ENCODE peak calls at places on chromosomes 11 and 22, in five cellular contexts. R, L, Q, T and S are unnamed samples.

GRCh38 chr11:130891326-130891725 is 25.0 kb downstream of the SNX19 start:
- DNase-seq in R (no peak), L (no peak), Q (no peak), T (no peak), S (no peak)

GRCh38 chr11:45354976-45355705 is 69.0 kb upstream of the SYT13 start:
- DNase-seq in R (peak; percentile 91), L (no peak), Q (peak; percentile 87), T (peak; percentile 91), S (peak; percentile 87)

GRCh38 chr11:58832246-58832645 is 12.3 kb downstream of the GLYATL2 start:
- DNase-seq in R (no peak), L (no peak), Q (no peak), T (no peak), S (no peak)

GRCh38 chr11:18005376-18006129 is 7.3 kb downstream of the SERGEF start:
- DNase-seq in R (no peak), L (no peak), Q (no peak), T (no peak), S (no peak)

GRCh38 chr11:79208126-79208525 is 232.7 kb downstream of the TENM4 start:
- DNase-seq in R (no peak), L (no peak), Q (no peak), T (no peak), S (no peak)

GRCh38 chr22:41341990-41342389 is 39.8 kb upstream of the TEF start:
- DNase-seq in R (no peak), L (no peak), Q (no peak), T (no peak), S (no peak)

GRCh38 chr11:14414470-14415461 is 55.8 kb upstream of the RRAS2 start:
- DNase-seq in R (no peak), L (no peak), Q (no peak), T (peak; percentile 88), S (no peak)

GRCh38 chr11:88344869-88345268 is 7.3 kb upstream of the CTSC start:
- DNase-seq in R (no peak), L (no peak), Q (no peak), T (no peak), S (no peak)

GRCh38 chr11:27496461-27496860 is 10.1 kb downstream of the LIN7C start:
- DNase-seq in R (no peak), L (no peak), Q (no peak), T (no peak), S (no peak)

GRCh38 chr11:60528934-60529333 is 13.7 kb downstream of the MS4A13 start:
- DNase-seq in R (no peak), L (no peak), Q (no peak), T (no peak), S (no peak)

GRCh38 chr22:48366591-48366990 is 1461.1 kb downstream of the BRD1 start:
- DNase-seq in R (no peak), L (no peak), Q (no peak), T (no peak), S (no peak)

GRCh38 chr11:3166268-3167142 is 1.4 kb upstream of the OSBPL5 start:
- DNase-seq in R (peak; percentile 63), L (no peak), Q (no peak), T (peak; percentile 36), S (no peak)

GRCh38 chr11:126742582-126742981 is 258.0 kb downstream of the KIRREL3 start:
- DNase-seq in R (no peak), L (no peak), Q (no peak), T (no peak), S (no peak)

GRCh38 chr22:44162960-44163359 is 17.8 kb upstream of the PARVG start:
- DNase-seq in R (no peak), L (no peak), Q (no peak), T (no peak), S (no peak)

GRCh38 chr11:86931965-86932332 is 23.2 kb downstream of the FZD4 start:
- DNase-seq in R (no peak), L (no peak), Q (peak; percentile 6), T (no peak), S (no peak)

GRCh38 chr11:100512475-100512874 is 174.6 kb upstream of the ARHGAP42 start:
- DNase-seq in R (no peak), L (no peak), Q (no peak), T (no peak), S (no peak)

GRCh38 chr22:33573479-33573878 is 346.8 kb downstream of the LARGE1 start:
- DNase-seq in R (no peak), L (no peak), Q (no peak), T (no peak), S (no peak)

GRCh38 chr22:30344447-30345200 is 12.1 kb downstream of the SF3A1 start:
- DNase-seq in R (no peak), L (no peak), Q (no peak), T (no peak), S (no peak)

GRCh38 chr11:132444891-132445290 is 1074.5 kb downstream of the NTM start:
- DNase-seq in R (no peak), L (no peak), Q (no peak), T (no peak), S (no peak)

GRCh38 chr11:125140251-125140650 is 24.3 kb upstream of the PKNOX2 start:
- DNase-seq in R (no peak), L (no peak), Q (no peak), T (no peak), S (no peak)

GRCh38 chr11:102788334-102789035 is 8.1 kb upstream of the MMP10 start:
- DNase-seq in R (no peak), L (no peak), Q (no peak), T (no peak), S (no peak)

GRCh38 chr22:29030618-29031235 is 30.9 kb downstream of the C22orf31 start:
- DNase-seq in R (peak; percentile 80), L (no peak), Q (peak; percentile 96), T (no peak), S (peak; percentile 85)

GRCh38 chr11:131534611-131535010 is 164.2 kb downstream of the NTM start:
- DNase-seq in R (no peak), L (no peak), Q (no peak), T (no peak), S (no peak)

GRCh38 chr11:76496174-76496573 is 51.4 kb downstream of the EMSY start:
- DNase-seq in R (no peak), L (no peak), Q (no peak), T (no peak), S (no peak)

DNA sequence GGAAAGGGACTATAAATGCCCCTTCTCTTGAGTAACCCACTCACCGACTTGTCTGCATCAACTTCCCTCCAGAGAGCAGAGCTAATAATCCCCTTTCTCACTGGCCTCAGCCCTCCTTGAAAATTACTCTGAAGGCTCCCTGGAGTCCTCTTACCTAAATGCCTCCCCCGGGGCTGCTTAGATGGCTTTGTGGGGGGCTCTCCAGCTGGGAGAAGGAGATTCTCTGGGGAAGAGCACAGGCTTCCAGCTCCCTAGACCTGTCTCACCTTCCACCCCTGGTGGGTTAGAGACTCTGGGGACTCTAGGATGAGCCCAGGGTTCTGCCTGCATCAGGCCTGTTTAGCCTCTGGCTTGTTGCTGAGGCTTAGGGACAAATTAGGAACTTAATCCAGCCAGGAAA is 39.8 kb downstream of the MIAT start:
- DNase-seq in R (no peak), L (no peak), Q (no peak), T (no peak), S (no peak)
- H3K4me1 ChIP-seq in R (no peaks in the 10 kb centered on the region), L (no peaks in the 10 kb centered on the region), Q (no peaks in the 10 kb centered on the region), T (no peaks in the 10 kb centered on the region), S (no peaks in the 10 kb centered on the region)

DNA sequence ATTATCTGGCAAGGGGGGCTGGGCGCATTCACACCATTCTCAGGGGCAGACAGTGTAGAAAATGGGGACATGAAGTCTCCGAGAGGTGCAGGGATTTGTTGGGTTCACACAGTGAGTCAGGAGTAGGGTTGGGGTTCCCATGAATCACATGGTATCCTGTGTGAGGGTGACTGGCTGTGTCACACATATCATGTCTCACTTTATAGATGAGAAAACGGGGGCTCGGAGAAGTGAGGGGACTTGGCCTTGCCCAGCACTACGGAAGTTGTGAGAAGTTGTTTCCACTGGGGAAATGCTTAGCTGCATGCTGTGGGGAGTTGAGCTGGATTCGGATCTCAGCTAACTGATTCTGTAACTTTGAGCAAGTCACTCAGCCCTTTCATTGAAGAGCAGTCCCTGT is 4.2 kb downstream of the GAL3ST3 start:
- DNase-seq in R (peak; percentile 16), L (no peak), Q (no peak), T (no peak), S (no peak)
- H3K4me3 ChIP-seq in R (no peak overlapping the region), L (no peak overlapping the region), Q (no peak overlapping the region), T (no peak overlapping the region), S (no peak overlapping the region)

GRCh38 chr11:10492084-10492483 is 37.0 kb downstream of the AMPD3 start:
- DNase-seq in R (no peak), L (no peak), Q (no peak), T (no peak), S (no peak)
- H3K36me3 ChIP-seq in R (peaks cover 68% of the 10 kb centered on the region), L (no peaks in the 10 kb centered on the region), Q (peaks cover 3% of the 10 kb centered on the region), T (peaks cover 18% of the 10 kb centered on the region), S (no peaks in the 10 kb centered on the region)

GRCh38 chr11:62858201-62858600 is 18.8 kb upstream of the WDR74 start:
- DNase-seq in R (peak; percentile 56), L (no peak), Q (no peak), T (peak; percentile 19), S (no peak)
- H3K4me1 ChIP-seq in R (peaks cover 41% of the 10 kb centered on the region), L (peaks cover 80% of the 10 kb centered on the region), Q (peaks cover 11% of the 10 kb centered on the region), T (peaks cover 26% of the 10 kb centered on the region), S (peaks cover 27% of the 10 kb centered on the region)

DNA sequence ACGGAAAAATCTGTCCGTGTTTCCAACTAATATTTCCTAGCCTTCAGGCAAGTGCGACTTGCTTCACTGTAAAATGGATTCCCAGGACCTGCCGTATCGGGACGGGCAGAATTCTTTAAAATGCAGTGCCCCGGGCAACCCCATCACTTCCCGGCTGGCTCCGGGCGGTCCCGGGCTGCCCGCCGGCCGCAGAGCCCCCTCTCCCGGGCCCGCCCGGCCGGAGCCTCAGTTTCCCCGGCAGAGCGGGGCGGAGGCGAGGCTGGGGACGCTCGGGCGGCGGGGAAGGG is 84.1 kb upstream of the WNT7B start:
- DNase-seq in R (no peak), L (no peak), Q (no peak), T (peak; percentile 9), S (no peak)
- H3K4me3 ChIP-seq in R (no peak overlapping the region), L (no peak overlapping the region), Q (no peak overlapping the region), T (no peak overlapping the region), S (no peak overlapping the region)

GRCh38 chr22:24109649-24110048 is 71.6 kb upstream of the SUSD2 start:
- DNase-seq in R (no peak), L (no peak), Q (no peak), T (no peak), S (no peak)
- H3K36me3 ChIP-seq in R (peaks cover 25% of the 10 kb centered on the region), L (peaks cover 5% of the 10 kb centered on the region), Q (peaks cover 7% of the 10 kb centered on the region), T (peaks cover 12% of the 10 kb centered on the region), S (no peaks in the 10 kb centered on the region)

DNA sequence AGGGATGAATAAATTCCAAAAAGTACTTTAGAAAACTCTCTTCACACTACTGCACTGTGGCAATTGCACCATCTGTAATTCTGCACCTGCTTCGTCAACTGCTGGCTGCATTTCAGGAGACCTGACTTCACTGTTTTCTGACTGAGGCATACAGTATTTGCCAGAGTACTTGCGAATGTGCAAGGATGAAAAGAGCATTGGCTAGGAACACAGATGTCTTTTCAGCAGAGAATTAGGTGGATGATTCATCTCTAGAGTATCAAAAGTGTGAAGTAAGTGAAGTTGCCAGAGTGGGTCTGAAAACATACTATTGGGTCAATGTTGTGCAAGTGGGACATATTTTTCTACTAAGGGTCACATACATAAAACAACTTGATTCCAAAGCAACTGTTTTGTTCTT is 427.5 kb upstream of the CCDC90B start:
- DNase-seq in R (no peak), L (no peak), Q (peak; percentile 84), T (no peak), S (no peak)
- H3K4me1 ChIP-seq in R (no peaks in the 10 kb centered on the region), L (peaks cover 22% of the 10 kb centered on the region), Q (peaks cover 11% of the 10 kb centered on the region), T (no peaks in the 10 kb centered on the region), S (no peaks in the 10 kb centered on the region)